ENCODE peak calls at places on chromosomes 5 and 9, in seven cellular contexts. One of them, this sample, is unnamed.

GRCh38 chr5:34982823-34983222 is 53.5 kb downstream of the DNAJC21 start:
- ATAC-seq in GM12878: no peak
- ATAC-seq in HepG2: no peak
- ATAC-seq in upper lobe of left lung: peak
- ATAC-seq in Panc1: no peak
- ATAC-seq in HCT116: no peak
- ATAC-seq in K562: no peak
- ATAC-seq in this sample: no peak

GRCh38 chr5:71893451-71893850 is 174.4 kb downstream of the CARTPT start:
- ATAC-seq in HCT116: no peak
- ATAC-seq in Panc1: no peak
- ATAC-seq in upper lobe of left lung: no peak
- ATAC-seq in K562: no peak
- ATAC-seq in HepG2: no peak
- ATAC-seq in GM12878: no peak
- ATAC-seq in this sample: no peak

GRCh38 chr9:15277400-15278137 is 29.4 kb downstream of the TTC39B start:
- ATAC-seq in Panc1: no peak
- ATAC-seq in K562: peak
- ATAC-seq in upper lobe of left lung: no peak
- ATAC-seq in GM12878: peak
- ATAC-seq in HCT116: no peak
- ATAC-seq in HepG2: no peak
- ATAC-seq in this sample: no peak

GRCh38 chr9:104740596-104740995 is 6.9 kb upstream of the NIPSNAP3A start:
- ATAC-seq in HepG2: no peak
- ATAC-seq in Panc1: no peak
- ATAC-seq in GM12878: no peak
- ATAC-seq in K562: no peak
- ATAC-seq in upper lobe of left lung: no peak
- ATAC-seq in HCT116: no peak
- ATAC-seq in this sample: no peak

GRCh38 chr5:94908889-94909480 is 290.5 kb downstream of the SLF1 start:
- ATAC-seq in GM12878: peak
- ATAC-seq in HCT116: peak
- ATAC-seq in upper lobe of left lung: no peak
- ATAC-seq in HepG2: peak
- ATAC-seq in Panc1: peak
- ATAC-seq in K562: peak
- ATAC-seq in this sample: no peak

GRCh38 chr5:124352312-124352711 is 394.1 kb downstream of the ZNF608 start:
- ATAC-seq in GM12878: no peak
- ATAC-seq in K562: no peak
- ATAC-seq in Panc1: no peak
- ATAC-seq in upper lobe of left lung: no peak
- ATAC-seq in HCT116: no peak
- ATAC-seq in HepG2: no peak
- ATAC-seq in this sample: no peak

GRCh38 chr9:95075700-95076099 is 241.8 kb downstream of the FANCC start:
- ATAC-seq in upper lobe of left lung: no peak
- ATAC-seq in HepG2: no peak
- ATAC-seq in Panc1: no peak
- ATAC-seq in GM12878: no peak
- ATAC-seq in HCT116: no peak
- ATAC-seq in K562: no peak
- ATAC-seq in this sample: no peak

GRCh38 chr5:140118294-140118936 is 4.5 kb downstream of the PURA start:
- ATAC-seq in upper lobe of left lung: no peak
- ATAC-seq in HepG2: no peak
- ATAC-seq in Panc1: no peak
- ATAC-seq in GM12878: no peak
- ATAC-seq in K562: no peak
- ATAC-seq in HCT116: no peak
- ATAC-seq in this sample: no peak

GRCh38 chr9:112059145-112059979 is 115.7 kb downstream of the SUSD1 start:
- ATAC-seq in HCT116: no peak
- ATAC-seq in K562: peak
- ATAC-seq in GM12878: peak
- ATAC-seq in upper lobe of left lung: peak
- ATAC-seq in Panc1: peak
- ATAC-seq in HepG2: peak
- ATAC-seq in this sample: peak

GRCh38 chr9:134698587-134699342 is 57.2 kb downstream of the COL5A1 start:
- ATAC-seq in HCT116: peak
- ATAC-seq in Panc1: peak
- ATAC-seq in GM12878: peak
- ATAC-seq in upper lobe of left lung: peak
- ATAC-seq in K562: peak
- ATAC-seq in HepG2: peak
- ATAC-seq in this sample: peak

GRCh38 chr5:107670028-107670926 is 460 bp downstream of the EFNA5 start:
- ATAC-seq in Panc1: peak
- ATAC-seq in HepG2: no peak
- ATAC-seq in K562: no peak
- ATAC-seq in HCT116: peak
- ATAC-seq in GM12878: peak
- ATAC-seq in upper lobe of left lung: peak
- ATAC-seq in this sample: no peak

GRCh38 chr5:154395407-154396106 is 50.2 kb upstream of the SAP30L start:
- ATAC-seq in HepG2: no peak
- ATAC-seq in upper lobe of left lung: no peak
- ATAC-seq in GM12878: peak
- ATAC-seq in HCT116: peak
- ATAC-seq in Panc1: no peak
- ATAC-seq in K562: peak
- ATAC-seq in this sample: no peak

GRCh38 chr5:40682431-40683017 is 2.8 kb downstream of the PTGER4 start:
- ATAC-seq in upper lobe of left lung: no peak
- ATAC-seq in HCT116: no peak
- ATAC-seq in K562: no peak
- ATAC-seq in Panc1: no peak
- ATAC-seq in GM12878: no peak
- ATAC-seq in HepG2: no peak
- ATAC-seq in this sample: no peak

GRCh38 chr9:96158909-96159575 is 142.9 kb downstream of the HSD17B3 start:
- ATAC-seq in upper lobe of left lung: no peak
- ATAC-seq in GM12878: no peak
- ATAC-seq in K562: no peak
- ATAC-seq in Panc1: no peak
- ATAC-seq in HepG2: no peak
- ATAC-seq in HCT116: no peak
- ATAC-seq in this sample: no peak

GRCh38 chr5:181188700-181189362 is 16.2 kb downstream of the TRIM7 start:
- ATAC-seq in upper lobe of left lung: peak
- ATAC-seq in K562: peak
- ATAC-seq in Panc1: peak
- ATAC-seq in HCT116: peak
- ATAC-seq in HepG2: peak
- ATAC-seq in GM12878: peak
- ATAC-seq in this sample: peak

GRCh38 chr5:136123236-136123768 is 9.3 kb upstream of the SMAD5 start:
- ATAC-seq in Panc1: peak
- ATAC-seq in HCT116: peak
- ATAC-seq in HepG2: peak
- ATAC-seq in K562: no peak
- ATAC-seq in upper lobe of left lung: peak
- ATAC-seq in GM12878: no peak
- ATAC-seq in this sample: no peak

GRCh38 chr9:125538092-125538473 is 168.9 kb downstream of the MAPKAP1 start:
- ATAC-seq in GM12878: no peak
- ATAC-seq in HCT116: peak
- ATAC-seq in Panc1: peak
- ATAC-seq in upper lobe of left lung: peak
- ATAC-seq in HepG2: peak
- ATAC-seq in K562: peak
- ATAC-seq in this sample: peak

GRCh38 chr5:78803386-78803785 is 154.8 kb upstream of the LHFPL2 start:
- ATAC-seq in HCT116: no peak
- ATAC-seq in K562: no peak
- ATAC-seq in GM12878: no peak
- ATAC-seq in upper lobe of left lung: peak
- ATAC-seq in HepG2: no peak
- ATAC-seq in Panc1: no peak
- ATAC-seq in this sample: peak

GRCh38 chr9:89481161-89481915 is 16.6 kb downstream of the SEMA4D start:
- ATAC-seq in HCT116: no peak
- ATAC-seq in upper lobe of left lung: no peak
- ATAC-seq in Panc1: no peak
- ATAC-seq in GM12878: no peak
- ATAC-seq in HepG2: no peak
- ATAC-seq in K562: no peak
- ATAC-seq in this sample: no peak

GRCh38 chr9:115103746-115104477 is 14.0 kb downstream of the TNC start:
- ATAC-seq in Panc1: no peak
- ATAC-seq in K562: no peak
- ATAC-seq in upper lobe of left lung: no peak
- ATAC-seq in GM12878: no peak
- ATAC-seq in HCT116: no peak
- ATAC-seq in HepG2: no peak
- ATAC-seq in this sample: no peak

GRCh38 chr5:79931866-79932265 is 59.2 kb downstream of the MTX3 start:
- ATAC-seq in HCT116: no peak
- ATAC-seq in upper lobe of left lung: no peak
- ATAC-seq in HepG2: no peak
- ATAC-seq in K562: no peak
- ATAC-seq in GM12878: no peak
- ATAC-seq in Panc1: no peak
- ATAC-seq in this sample: no peak

GRCh38 chr9:14258156-14258555 is 55.8 kb downstream of the NFIB start:
- ATAC-seq in GM12878: no peak
- ATAC-seq in HCT116: no peak
- ATAC-seq in Panc1: no peak
- ATAC-seq in upper lobe of left lung: no peak
- ATAC-seq in K562: no peak
- ATAC-seq in HepG2: no peak
- ATAC-seq in this sample: peak

GRCh38 chr5:154311362-154311761 is 120.8 kb downstream of the GALNT10 start:
- ATAC-seq in GM12878: peak
- ATAC-seq in Panc1: no peak
- ATAC-seq in upper lobe of left lung: no peak
- ATAC-seq in HCT116: no peak
- ATAC-seq in HepG2: no peak
- ATAC-seq in K562: no peak
- ATAC-seq in this sample: no peak

GRCh38 chr5:145540375-145540774 is 294.8 kb downstream of the PRELID2 start:
- ATAC-seq in HCT116: no peak
- ATAC-seq in HepG2: no peak
- ATAC-seq in upper lobe of left lung: no peak
- ATAC-seq in GM12878: no peak
- ATAC-seq in Panc1: no peak
- ATAC-seq in K562: no peak
- ATAC-seq in this sample: no peak

GRCh38 chr5:118199801-118200200 is 788.5 kb downstream of the DTWD2 start:
- ATAC-seq in Panc1: no peak
- ATAC-seq in upper lobe of left lung: no peak
- ATAC-seq in HepG2: no peak
- ATAC-seq in HCT116: no peak
- ATAC-seq in K562: no peak
- ATAC-seq in GM12878: no peak
- ATAC-seq in this sample: no peak

GRCh38 chr9:20373263-20373662 is 249.0 kb downstream of the MLLT3 start:
- ATAC-seq in Panc1: no peak
- ATAC-seq in upper lobe of left lung: no peak
- ATAC-seq in K562: no peak
- ATAC-seq in HepG2: no peak
- ATAC-seq in HCT116: no peak
- ATAC-seq in GM12878: peak
- ATAC-seq in this sample: no peak

GRCh38 chr5:149488645-149489306 is 62.5 kb downstream of the CSNK1A1 start:
- ATAC-seq in Panc1: no peak
- ATAC-seq in GM12878: no peak
- ATAC-seq in HepG2: no peak
- ATAC-seq in upper lobe of left lung: no peak
- ATAC-seq in HCT116: no peak
- ATAC-seq in K562: no peak
- ATAC-seq in this sample: no peak
- TF ChIP-seq POLR2AphosphoS5 in Panc1: peak
- TF ChIP-seq POLR2AphosphoS5 in GM12878: no peak
- TF ChIP-seq POLR2AphosphoS5 in HepG2: no peak
- TF ChIP-seq POLR2AphosphoS5 in upper lobe of left lung: no peak
- TF ChIP-seq POLR2AphosphoS5 in HCT116: peak
- TF ChIP-seq POLR2AphosphoS5 in K562: no peak
- TF ChIP-seq POLR2AphosphoS5 in this sample: peak

GRCh38 chr5:43227655-43228054 is 35.6 kb downstream of the NIM1K start:
- ATAC-seq in HepG2: peak
- ATAC-seq in Panc1: no peak
- ATAC-seq in HCT116: peak
- ATAC-seq in upper lobe of left lung: no peak
- ATAC-seq in K562: peak
- ATAC-seq in GM12878: peak
- ATAC-seq in this sample: no peak
- TF ChIP-seq CTCF in HepG2: peak
- TF ChIP-seq CTCF in Panc1: peak
- TF ChIP-seq CTCF in HCT116: peak
- TF ChIP-seq CTCF in upper lobe of left lung: peak
- TF ChIP-seq CTCF in K562: peak
- TF ChIP-seq CTCF in GM12878: peak
- TF ChIP-seq CTCF in this sample: peak

GRCh38 chr5:127492854-127493738 is 24.3 kb upstream of the PRRC1 start:
- ATAC-seq in K562: peak
- ATAC-seq in Panc1: peak
- ATAC-seq in upper lobe of left lung: no peak
- ATAC-seq in HepG2: peak
- ATAC-seq in HCT116: peak
- ATAC-seq in GM12878: peak
- ATAC-seq in this sample: no peak
- H3K4me3 ChIP-seq in K562: no peak
- H3K4me3 ChIP-seq in Panc1: no peak
- H3K4me3 ChIP-seq in upper lobe of left lung: no peak
- H3K4me3 ChIP-seq in HepG2: no peak
- H3K4me3 ChIP-seq in HCT116: no peak
- H3K4me3 ChIP-seq in GM12878: no peak
- H3K4me3 ChIP-seq in this sample: no peak

GRCh38 chr9:21744874-21745273 is 57.6 kb upstream of the MTAP start:
- ATAC-seq in GM12878: no peak
- ATAC-seq in HepG2: no peak
- ATAC-seq in Panc1: no peak
- ATAC-seq in K562: no peak
- ATAC-seq in upper lobe of left lung: no peak
- ATAC-seq in HCT116: no peak
- ATAC-seq in this sample: peak

GRCh38 chr9:21750021-21750735 is 52.3 kb upstream of the MTAP start:
- ATAC-seq in HCT116: no peak
- ATAC-seq in upper lobe of left lung: no peak
- ATAC-seq in K562: no peak
- ATAC-seq in GM12878: no peak
- ATAC-seq in HepG2: no peak
- ATAC-seq in Panc1: no peak
- ATAC-seq in this sample: no peak

GRCh38 chr9:21746550-21746949 is 55.9 kb upstream of the MTAP start:
- ATAC-seq in upper lobe of left lung: no peak
- ATAC-seq in HepG2: no peak
- ATAC-seq in Panc1: no peak
- ATAC-seq in K562: no peak
- ATAC-seq in GM12878: no peak
- ATAC-seq in HCT116: no peak
- ATAC-seq in this sample: no peak

GRCh38 chr9:21744320-21744719 is 58.1 kb upstream of the MTAP start:
- ATAC-seq in K562: no peak
- ATAC-seq in HepG2: no peak
- ATAC-seq in GM12878: peak
- ATAC-seq in HCT116: no peak
- ATAC-seq in Panc1: no peak
- ATAC-seq in upper lobe of left lung: no peak
- ATAC-seq in this sample: no peak

GRCh38 chr9:21747171-21747570 is 55.3 kb upstream of the MTAP start:
- ATAC-seq in Panc1: no peak
- ATAC-seq in GM12878: no peak
- ATAC-seq in HepG2: no peak
- ATAC-seq in upper lobe of left lung: no peak
- ATAC-seq in HCT116: no peak
- ATAC-seq in K562: no peak
- ATAC-seq in this sample: peak
- TF ChIP-seq POLR2AphosphoS5 in Panc1: no peak
- TF ChIP-seq POLR2AphosphoS5 in GM12878: no peak
- TF ChIP-seq POLR2AphosphoS5 in HepG2: no peak
- TF ChIP-seq POLR2AphosphoS5 in upper lobe of left lung: no peak
- TF ChIP-seq POLR2AphosphoS5 in HCT116: no peak
- TF ChIP-seq POLR2AphosphoS5 in K562: no peak
- TF ChIP-seq POLR2AphosphoS5 in this sample: no peak